ENCODE peak calls at places on chromosomes 5 and 9, in four cellular contexts. F is A549, O is K562, S is HepG2. R is an unnamed sample.
A peak's percentile ranks its signal among the peaks of the same experiment; 100 is the strongest.

GRCh38 chr5:149775785-149776184 is 45.7 kb downstream of the PPARGC1B start:
- DNase-seq in F (peak; percentile 40), S (peak; percentile 25), O (peak; percentile 43), R (no peak)

GRCh38 chr9:37949576-37949975 is 45.6 kb upstream of the SLC25A51 start:
- DNase-seq in O (no peak), F (peak; percentile 33), S (no peak), R (no peak)

GRCh38 chr5:38433160-38433861 is 123.1 kb downstream of the LIFR start:
- DNase-seq in S (no peak), O (no peak), F (no peak), R (no peak)

GRCh38 chr9:84754461-84754860 is 84.9 kb downstream of the NTRK2 start:
- DNase-seq in F (no peak), O (no peak), S (no peak), R (no peak)

GRCh38 chr5:100902406-100903035 is 561 bp downstream of the ST8SIA4 start:
- DNase-seq in S (no peak), F (no peak), O (no peak), R (no peak)

GRCh38 chr5:159340511-159340910 is 10.2 kb upstream of the IL12B start:
- DNase-seq in S (no peak), F (no peak), O (no peak), R (no peak)

GRCh38 chr9:113986931-113987330 is 91.2 kb downstream of the AMBP start:
- DNase-seq in O (no peak), F (no peak), S (no peak), R (no peak)

GRCh38 chr5:35851282-35851681 is 5.4 kb upstream of the IL7R start:
- DNase-seq in F (no peak), O (no peak), S (no peak), R (no peak)

DNA sequence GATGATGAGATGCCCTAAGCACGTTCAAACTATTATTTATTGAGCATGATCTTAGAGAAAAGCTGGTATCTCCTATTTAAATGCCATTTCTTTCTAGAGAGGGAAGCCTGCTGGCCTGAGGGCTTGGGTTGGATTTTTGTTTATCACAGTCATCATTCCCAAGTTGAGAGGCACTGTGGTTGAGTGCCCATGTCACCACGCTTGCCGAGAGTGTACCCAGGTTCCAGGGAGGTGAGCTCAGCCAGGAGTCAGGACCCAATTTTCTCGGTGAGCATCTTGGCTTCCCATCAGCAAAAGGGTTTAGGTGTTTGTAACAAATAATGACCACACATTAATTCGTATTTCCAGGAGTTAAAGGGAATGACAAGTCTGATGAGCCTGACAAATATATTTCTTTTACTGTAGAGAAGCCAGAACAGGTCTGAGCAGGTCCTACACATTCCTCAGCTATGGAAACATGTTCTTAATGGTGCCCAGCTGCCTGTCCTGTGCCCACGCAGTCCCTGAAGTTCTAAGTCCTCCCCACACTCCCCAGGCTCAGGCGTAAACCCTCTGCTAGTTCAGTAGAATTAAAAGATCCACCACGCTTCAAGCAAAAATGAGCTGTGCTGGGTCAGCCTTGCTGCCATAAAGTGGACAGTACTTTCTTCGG is 258.9 kb upstream of the IRX2 start:
- DNase-seq in S (no peak), F (no peak), O (no peak), R (no peak)
- TF ChIP-seq PHF8 in S (no peak), F (no peak), O (no peak), R (no peak)

DNA sequence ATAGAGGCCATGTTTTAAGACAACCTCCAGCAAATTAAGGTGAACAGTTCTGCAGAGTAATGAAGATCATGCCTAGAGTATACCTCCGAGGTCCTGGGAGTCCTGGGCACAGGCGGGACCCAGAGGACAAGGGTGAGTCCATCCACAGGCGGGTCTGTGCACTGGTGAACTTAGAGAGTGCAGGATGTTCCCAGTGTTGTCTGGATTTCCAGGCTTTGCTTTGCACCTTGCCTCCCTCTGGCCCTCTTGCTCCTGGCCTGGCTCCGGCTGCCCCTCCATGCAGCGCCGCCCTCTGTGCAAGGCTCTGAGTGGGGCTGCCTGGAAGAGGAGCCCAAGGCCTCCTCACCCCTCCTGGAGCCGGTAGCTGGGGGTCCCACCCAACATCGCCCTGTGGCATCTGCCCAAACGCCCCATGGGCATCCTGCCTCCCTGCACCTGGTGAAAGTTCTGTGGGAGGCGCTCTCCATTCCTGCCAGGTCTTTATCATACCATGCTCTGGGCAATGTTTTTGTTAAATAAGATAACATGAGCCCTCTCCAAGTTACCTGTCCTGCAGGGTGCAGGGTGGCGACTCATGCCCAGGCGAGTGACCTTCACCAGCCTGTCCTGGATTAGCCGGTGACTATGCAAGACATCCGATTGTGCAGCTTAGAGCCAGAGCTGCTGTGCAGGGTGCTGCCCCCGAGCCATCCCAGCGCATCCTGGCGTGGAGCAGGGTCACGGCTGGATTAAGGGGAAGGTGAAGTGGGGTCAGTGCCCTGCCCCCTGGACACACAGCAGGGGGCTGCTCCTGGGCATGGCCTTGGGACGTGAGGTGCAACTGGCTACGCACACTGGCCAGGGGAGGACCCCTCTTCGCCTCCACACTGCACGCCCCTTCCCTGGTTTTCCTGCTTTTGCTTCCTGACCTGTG is 41.3 kb upstream of the LPCAT1 start:
- DNase-seq in F (no peak), O (peak; percentile 5), S (peak; percentile 59), R (no peak)
- TF ChIP-seq CEBPB in F (no peak), O (no peak), S (no peak), R (no peak)

GRCh38 chr5:96816430-96816939 is 8.7 kb upstream of the ERAP1 start:
- DNase-seq in O (no peak), S (no peak), F (no peak), R (no peak)

GRCh38 chr5:96821260-96821916 is 13.6 kb upstream of the ERAP1 start:
- DNase-seq in O (no peak), F (no peak), S (no peak), R (no peak)

GRCh38 chr5:96819806-96820205 is 12.1 kb upstream of the ERAP1 start:
- DNase-seq in O (no peak), S (no peak), F (no peak), R (no peak)

GRCh38 chr5:96816991-96817390 is 9.2 kb upstream of the ERAP1 start:
- DNase-seq in O (no peak), S (no peak), F (no peak), R (no peak)

DNA sequence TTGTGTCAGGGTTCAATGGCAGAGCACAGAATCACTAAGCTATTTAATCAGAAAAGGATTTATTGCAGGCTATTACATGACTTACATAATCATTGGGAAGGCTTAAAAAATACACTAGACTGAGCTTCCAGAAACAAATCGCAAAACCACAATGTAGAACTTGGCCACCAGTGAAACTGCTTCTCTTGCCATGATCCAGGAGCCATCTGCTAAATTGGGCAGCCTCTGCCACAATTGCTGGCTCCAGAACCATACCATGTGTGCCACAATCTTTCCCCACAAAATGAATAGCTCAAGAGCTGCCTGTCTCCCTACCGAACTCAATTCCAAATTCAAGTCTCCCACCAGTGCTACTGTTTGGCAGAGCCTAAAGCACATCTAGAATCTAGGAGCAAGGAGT is 9.8 kb upstream of the ERAP1 start:
- DNase-seq in S (no peak), O (no peak), F (no peak), R (no peak)
- TF ChIP-seq PHF8 in S (no peak), O (no peak), F (no peak), R (no peak)

GRCh38 chr9:93116049-93116961 is 17.7 kb downstream of the NINJ1 start:
- DNase-seq in S (peak; percentile 84), F (no peak), O (peak; percentile 45), R (no peak)

GRCh38 chr9:93112864-93113389 is 16.9 kb downstream of the CARD19 start:
- DNase-seq in F (no peak), S (no peak), O (no peak), R (no peak)

GRCh38 chr9:93114169-93114983 is 18.4 kb downstream of the CARD19 start:
- DNase-seq in F (no peak), S (no peak), O (peak; percentile 43), R (no peak)

GRCh38 chr9:93115486-93115885 is 18.6 kb downstream of the NINJ1 start:
- DNase-seq in O (no peak), F (no peak), S (no peak), R (no peak)

DNA sequence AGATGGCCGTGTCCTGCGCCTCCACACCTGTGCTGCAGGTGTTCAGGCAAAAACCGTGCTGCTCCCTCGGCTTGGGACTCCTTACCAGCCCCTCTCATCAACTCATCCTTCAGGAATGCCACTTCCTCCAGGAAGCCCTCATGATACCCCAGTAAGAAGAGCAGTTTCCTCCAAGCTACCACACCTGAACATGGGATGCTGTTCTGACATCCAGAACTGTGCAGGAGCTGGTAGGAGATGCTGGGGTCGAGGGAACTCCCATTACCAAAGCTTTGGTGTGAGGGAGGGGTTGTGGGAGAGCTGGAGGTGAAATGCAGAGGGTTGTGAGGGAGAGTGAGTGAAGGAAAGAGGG is 18.9 kb downstream of the CARD19 start:
- DNase-seq in O (no peak), F (no peak), S (no peak), R (no peak)
- TF ChIP-seq CEBPB in O (no peak), F (no peak), S (no peak), R (no peak)

GRCh38 chr9:112777914-112778313 is 27.4 kb downstream of the SNX30 start:
- DNase-seq in S (no peak), F (no peak), O (no peak), R (no peak)

GRCh38 chr9:112783551-112783954 is 33.0 kb downstream of the SNX30 start:
- DNase-seq in F (no peak), O (no peak), S (no peak), R (no peak)

GRCh38 chr9:112784020-112784788 is 33.6 kb downstream of the SNX30 start:
- DNase-seq in F (no peak), S (no peak), O (no peak), R (no peak)

GRCh38 chr9:112782218-112782617 is 31.7 kb downstream of the SNX30 start:
- DNase-seq in S (no peak), F (no peak), O (no peak), R (no peak)

DNA sequence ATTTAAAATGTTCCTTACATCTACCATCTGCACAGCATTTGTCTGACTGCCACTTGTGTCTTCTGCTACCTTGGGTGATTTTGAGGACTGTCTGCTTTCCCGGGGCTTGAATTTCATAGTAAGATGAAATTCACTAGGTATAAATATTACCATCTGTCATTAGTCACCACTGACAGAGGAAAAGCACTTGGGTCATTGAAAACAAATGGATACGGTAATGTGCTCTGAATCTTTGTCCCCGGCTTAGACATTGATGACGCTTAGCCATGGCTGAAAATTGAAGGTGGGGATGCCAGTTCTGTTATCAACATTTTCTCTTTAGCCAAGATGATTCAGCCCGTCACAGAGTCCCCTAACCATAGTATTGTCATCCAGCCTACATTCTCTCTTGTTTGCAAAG is 30.1 kb downstream of the SNX30 start:
- DNase-seq in O (no peak), F (no peak), S (no peak), R (no peak)
- TF ChIP-seq PHF8 in O (no peak), F (no peak), S (no peak), R (no peak)

GRCh38 chr5:123865641-123866040 is 353.7 kb downstream of the CSNK1G3 start:
- DNase-seq in F (no peak), S (no peak), O (no peak), R (no peak)

GRCh38 chr5:123871373-123871772 is 359.4 kb downstream of the CSNK1G3 start:
- DNase-seq in S (no peak), F (no peak), O (no peak), R (no peak)

GRCh38 chr5:123868267-123868666 is 356.3 kb downstream of the CSNK1G3 start:
- DNase-seq in F (no peak), O (no peak), S (no peak), R (no peak)
- TF ChIP-seq CEBPB in F (no peak), O (no peak), S (no peak), R (no peak)